ENCODE peak calls at places on chromosome 10, in eight cellular contexts. C, B, E, J, I, Q, U and X are unnamed samples.

GRCh38 chr10:29039091-29039490 is 249.8 kb upstream of the LYZL1 start:
- DNase-seq in C (no peak), B (no peak), E (no peak), J (no peak), I (no peak), Q (no peak), U (no peak), X (no peak)

GRCh38 chr10:4431114-4431862 is 394.7 kb upstream of the AKR1E2 start:
- DNase-seq in C (peak; percentile 59), B (peak; percentile 88), E (no peak), J (no peak), I (peak; percentile 52), Q (no peak), U (no peak), X (peak; percentile 65)

GRCh38 chr10:22816298-22816653 is 101.9 kb upstream of the PIP4K2A start:
- DNase-seq in C (no peak), B (peak; percentile 96), E (no peak), J (peak; percentile 24), I (peak; percentile 92), Q (peak; percentile 65), U (no peak), X (peak; percentile 73)

GRCh38 chr10:100737359-100738054 is 7.9 kb upstream of the PAX2 start:
- DNase-seq in C (no peak), B (no peak), E (no peak), J (no peak), I (no peak), Q (no peak), U (no peak), X (no peak)

GRCh38 chr10:71980181-71981023 is 16.2 kb downstream of the CHST3 start:
- DNase-seq in C (no peak), B (peak; percentile 48), E (no peak), J (no peak), I (no peak), Q (no peak), U (no peak), X (no peak)

GRCh38 chr10:29479081-29479917 is 155.5 kb downstream of the SVIL start:
- DNase-seq in C (no peak), B (peak; percentile 10), E (no peak), J (no peak), I (no peak), Q (no peak), U (no peak), X (no peak)

GRCh38 chr10:17450024-17450423 is 4.4 kb downstream of the ST8SIA6 start:
- DNase-seq in C (no peak), B (no peak), E (no peak), J (no peak), I (no peak), Q (no peak), U (no peak), X (no peak)

GRCh38 chr10:30000802-30001571 is 58.4 kb downstream of the JCAD start:
- DNase-seq in C (peak; percentile 63), B (peak; percentile 93), E (peak; percentile 85), J (no peak), I (peak; percentile 92), Q (peak; percentile 70), U (no peak), X (peak; percentile 68)

GRCh38 chr10:13414855-13415254 is 66.8 kb upstream of the SEPHS1 start:
- DNase-seq in C (peak; percentile 87), B (no peak), E (no peak), J (no peak), I (peak; percentile 12), Q (peak; percentile 59), U (no peak), X (no peak)

GRCh38 chr10:34916368-34916767 is 101.3 kb upstream of the PARD3 start:
- DNase-seq in C (peak; percentile 7), B (peak; percentile 94), E (no peak), J (no peak), I (peak; percentile 86), Q (no peak), U (no peak), X (peak; percentile 78)

GRCh38 chr10:42488416-42488815 is 150.0 kb downstream of the ZNF33B start:
- DNase-seq in C (no peak), B (peak; percentile 31), E (no peak), J (no peak), I (peak; percentile 39), Q (no peak), U (no peak), X (no peak)

GRCh38 chr10:3786295-3786981 is 1.4 kb upstream of the KLF6 start:
- DNase-seq in C (peak; percentile 54), B (peak; percentile 42), E (peak; percentile 60), J (no peak), I (peak; percentile 62), Q (peak; percentile 70), U (no peak), X (no peak)

GRCh38 chr10:68790476-68790875 is 36.9 kb upstream of the STOX1 start:
- DNase-seq in C (no peak), B (no peak), E (no peak), J (no peak), I (no peak), Q (no peak), U (no peak), X (no peak)

GRCh38 chr10:68796609-68797008 is 30.7 kb upstream of the STOX1 start:
- DNase-seq in C (no peak), B (peak; percentile 67), E (no peak), J (no peak), I (no peak), Q (no peak), U (no peak), X (no peak)

GRCh38 chr10:68795886-68796532 is 31.3 kb upstream of the STOX1 start:
- DNase-seq in C (no peak), B (no peak), E (no peak), J (no peak), I (no peak), Q (no peak), U (no peak), X (no peak)

GRCh38 chr10:68787813-68788212 is 39.5 kb upstream of the STOX1 start:
- DNase-seq in C (no peak), B (no peak), E (no peak), J (no peak), I (no peak), Q (no peak), U (no peak), X (no peak)

GRCh38 chr10:68792115-68792514 is 35.2 kb upstream of the STOX1 start:
- DNase-seq in C (no peak), B (peak; percentile 30), E (no peak), J (no peak), I (peak; percentile 58), Q (no peak), U (no peak), X (no peak)
- TF ChIP-seq CTCF in C (peak; percentile 8), B (peak; percentile 39), E (peak; percentile 23), J (peak; percentile 11), I (no peak), Q (peak; percentile 50), U (peak; percentile 20), X (peak; percentile 26)

GRCh38 chr10:80408198-80409085 is at the start of gene PRXL2A:
- DNase-seq in C (peak; percentile 92), B (no peak), E (peak; percentile 87), J (peak; percentile 91), I (peak; percentile 35), Q (peak; percentile 94), U (peak; percentile 92), X (no peak)
- H3K4me3 ChIP-seq in C (peak within 1 kb of the TSS; percentile 92), B (peak within 1 kb of the TSS; percentile 43), E (peak within 1 kb of the TSS; percentile 74), J (peak within 1 kb of the TSS; percentile 79), I (no peak within 1 kb of the TSS), Q (peak within 1 kb of the TSS; percentile 95), U (peak within 1 kb of the TSS; percentile 95), X (peak within 1 kb of the TSS; percentile 57)

GRCh38 chr10:568848-569247 is 120.6 kb downstream of the DIP2C start:
- DNase-seq in C (no peak), B (no peak), E (no peak), J (no peak), I (no peak), Q (no peak), U (no peak), X (no peak)
- H3K9me3 ChIP-seq in C (peaks cover 13% of the 10 kb centered on the region), B (peaks cover 10% of the 10 kb centered on the region), E (no peaks in the 10 kb centered on the region), J (no peaks in the 10 kb centered on the region), I (peaks cover 2% of the 10 kb centered on the region), Q (peaks cover 2% of the 10 kb centered on the region), U (peaks cover 16% of the 10 kb centered on the region), X (peaks cover 33% of the 10 kb centered on the region)

GRCh38 chr10:73060738-73061635 is 35.7 kb downstream of the P4HA1 start:
- DNase-seq in C (no peak), B (peak; percentile 8), E (no peak), J (no peak), I (peak; percentile 41), Q (peak; percentile 57), U (no peak), X (no peak)
- TF ChIP-seq CTCF in C (peak; percentile 38), B (peak; percentile 36), E (peak; percentile 46), J (peak; percentile 48), I (peak; percentile 42), Q (peak; percentile 55), U (peak; percentile 38), X (peak; percentile 48)

GRCh38 chr10:119505131-119505551 is 37.4 kb downstream of the RGS10 start:
- DNase-seq in C (no peak), B (no peak), E (no peak), J (no peak), I (peak; percentile 80), Q (no peak), U (no peak), X (no peak)
- H3K4me3 ChIP-seq in C (no peak overlapping the region), B (no peak overlapping the region), E (no peak overlapping the region), J (no peak overlapping the region), I (no peak overlapping the region), Q (no peak overlapping the region), U (no peak overlapping the region), X (no peak overlapping the region)

DNA sequence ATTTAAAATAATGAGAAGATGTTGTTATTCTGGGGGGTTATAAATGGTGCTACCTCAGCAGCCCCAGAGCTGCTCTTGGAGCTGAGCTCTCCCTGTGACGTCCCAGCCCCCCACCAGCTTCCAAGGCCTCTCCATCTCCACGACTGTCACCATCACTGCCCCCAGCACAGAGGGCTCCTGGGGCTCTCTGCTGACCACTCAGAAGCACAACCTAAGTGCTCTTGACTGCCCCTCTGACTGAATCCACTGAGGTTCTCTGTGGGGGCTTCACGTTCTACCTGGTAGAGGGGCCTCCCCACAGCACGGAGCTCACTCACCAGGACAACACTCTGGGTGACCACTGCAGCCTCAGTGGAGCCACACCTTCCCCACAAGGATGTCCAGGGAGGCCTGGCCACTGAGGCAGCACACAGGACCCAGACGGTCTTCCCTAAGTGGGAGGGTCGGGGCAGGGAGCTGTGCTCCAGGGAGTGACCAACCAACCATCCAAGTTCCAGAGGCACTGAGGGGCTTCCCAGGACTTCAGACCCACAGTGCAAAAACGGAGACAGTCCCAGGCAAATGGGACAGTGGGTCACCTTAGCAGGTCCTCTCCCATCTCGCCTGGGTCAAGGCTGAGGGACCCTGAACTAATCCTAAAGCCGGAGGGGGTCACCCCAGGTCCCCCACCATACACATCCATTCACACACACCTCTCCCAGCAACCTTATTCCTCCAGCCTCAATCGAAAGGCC is 121.0 kb upstream of the PPP2R2D start:
- DNase-seq in C (no peak), B (no peak), E (no peak), J (no peak), I (no peak), Q (no peak), U (no peak), X (no peak)
- H3K9me3 ChIP-seq in C (peaks cover 27% of the 10 kb centered on the region), B (peaks cover 54% of the 10 kb centered on the region), E (no peaks in the 10 kb centered on the region), J (no peaks in the 10 kb centered on the region), I (no peaks in the 10 kb centered on the region), Q (no peaks in the 10 kb centered on the region), U (peaks cover 33% of the 10 kb centered on the region), X (peaks cover 80% of the 10 kb centered on the region)